ENCODE peak calls at places on chromosomes 2 and 18, in four cellular contexts. One of them, this sample, is unnamed.

GRCh38 chr2:219551412-219551811 is 7.6 kb downstream of the TMEM198 start:
- DNase-seq in left colon: no peak
- DNase-seq in SK-N-SH: peak
- DNase-seq in KG1: no peak
- DNase-seq in this sample: no peak

GRCh38 chr2:72984172-72984671 is 66.9 kb downstream of the EMX1 start:
- DNase-seq in KG1: no peak
- DNase-seq in SK-N-SH: no peak
- DNase-seq in left colon: no peak
- DNase-seq in this sample: no peak

GRCh38 chr18:77145364-77145901 is 12.8 kb upstream of the MBP start:
- DNase-seq in SK-N-SH: no peak
- DNase-seq in left colon: no peak
- DNase-seq in KG1: no peak
- DNase-seq in this sample: no peak

GRCh38 chr18:54218299-54218698 is 6.2 kb downstream of the MBD2 start:
- DNase-seq in left colon: no peak
- DNase-seq in KG1: no peak
- DNase-seq in SK-N-SH: no peak
- DNase-seq in this sample: no peak

GRCh38 chr18:28075501-28075900 is 101.4 kb downstream of the CDH2 start:
- DNase-seq in SK-N-SH: no peak
- DNase-seq in left colon: no peak
- DNase-seq in KG1: no peak
- DNase-seq in this sample: no peak

GRCh38 chr2:69011611-69012157 is 1.3 kb upstream of the ANTXR1 start:
- DNase-seq in left colon: no peak
- DNase-seq in KG1: no peak
- DNase-seq in SK-N-SH: peak
- DNase-seq in this sample: no peak

GRCh38 chr18:56823986-56824385 is 172.8 kb downstream of the WDR7 start:
- DNase-seq in KG1: no peak
- DNase-seq in left colon: no peak
- DNase-seq in SK-N-SH: no peak
- DNase-seq in this sample: no peak

GRCh38 chr18:47912343-47912742 is 18.1 kb downstream of the SMAD2 start:
- DNase-seq in left colon: no peak
- DNase-seq in KG1: no peak
- DNase-seq in SK-N-SH: no peak
- DNase-seq in this sample: no peak

GRCh38 chr2:86285981-86286380 is 51.4 kb downstream of the REEP1 start:
- DNase-seq in left colon: no peak
- DNase-seq in SK-N-SH: no peak
- DNase-seq in KG1: no peak
- DNase-seq in this sample: no peak

GRCh38 chr2:72270556-72271275 is 123.1 kb upstream of the CYP26B1 start:
- DNase-seq in SK-N-SH: no peak
- DNase-seq in KG1: no peak
- DNase-seq in left colon: no peak
- DNase-seq in this sample: no peak

GRCh38 chr2:229857634-229858033 is 64.2 kb downstream of the TRIP12 start:
- DNase-seq in SK-N-SH: no peak
- DNase-seq in left colon: no peak
- DNase-seq in KG1: no peak
- DNase-seq in this sample: no peak

GRCh38 chr2:116832148-116832547 is 982.3 kb upstream of the DDX18 start:
- DNase-seq in SK-N-SH: no peak
- DNase-seq in KG1: no peak
- DNase-seq in left colon: no peak
- DNase-seq in this sample: no peak

GRCh38 chr2:1744446-1745170 is at the start of gene PXDN:
- DNase-seq in KG1: no peak
- DNase-seq in SK-N-SH: peak
- DNase-seq in left colon: peak
- DNase-seq in this sample: no peak

GRCh38 chr2:195543063-195543462 is 114.0 kb upstream of the SLC39A10 start:
- DNase-seq in SK-N-SH: no peak
- DNase-seq in KG1: no peak
- DNase-seq in left colon: no peak
- DNase-seq in this sample: no peak

GRCh38 chr2:225002039-225002655 is 40.1 kb downstream of the DOCK10 start:
- DNase-seq in SK-N-SH: peak
- DNase-seq in left colon: peak
- DNase-seq in KG1: peak
- DNase-seq in this sample: peak

GRCh38 chr2:170505631-170506270 is 209.4 kb upstream of the SP5 start:
- DNase-seq in left colon: peak
- DNase-seq in KG1: no peak
- DNase-seq in SK-N-SH: no peak
- DNase-seq in this sample: no peak

GRCh38 chr2:3823748-3824147 is 120.4 kb downstream of the DCDC2C start:
- DNase-seq in KG1: no peak
- DNase-seq in left colon: no peak
- DNase-seq in SK-N-SH: no peak
- DNase-seq in this sample: no peak

GRCh38 chr2:117985092-117985491 is 28.8 kb downstream of the CCDC93 start:
- DNase-seq in left colon: no peak
- DNase-seq in KG1: no peak
- DNase-seq in SK-N-SH: peak
- DNase-seq in this sample: no peak

GRCh38 chr18:44729631-44730101 is 49.0 kb downstream of the SETBP1 start:
- DNase-seq in KG1: no peak
- DNase-seq in SK-N-SH: no peak
- DNase-seq in left colon: no peak
- DNase-seq in this sample: no peak

GRCh38 chr18:32542221-32542798 is 71.6 kb upstream of the GAREM1 start:
- DNase-seq in left colon: no peak
- DNase-seq in SK-N-SH: no peak
- DNase-seq in KG1: no peak
- DNase-seq in this sample: no peak